ENCODE peak calls at places on chromosomes 13 and 19, in eight cellular contexts. One of them, this sample, is unnamed.

GRCh38 chr19:6273701-6274601 is 5.8 kb downstream of the MLLT1 start:
- DNase-seq in neural crest cell: no peak
- DNase-seq in GM06990: no peak
- DNase-seq in gastrocnemius medialis: peak
- DNase-seq in ovary: peak
- DNase-seq in glutamatergic neuron: no peak
- DNase-seq in Calu3: peak
- DNase-seq in brain microvascular endothelial cell: peak
- DNase-seq in this sample: peak

GRCh38 chr13:34070006-34070405 is 252.1 kb downstream of the RFC3 start:
- DNase-seq in glutamatergic neuron: no peak
- DNase-seq in gastrocnemius medialis: no peak
- DNase-seq in neural crest cell: no peak
- DNase-seq in GM06990: no peak
- DNase-seq in ovary: no peak
- DNase-seq in Calu3: no peak
- DNase-seq in brain microvascular endothelial cell: no peak
- DNase-seq in this sample: peak

GRCh38 chr19:28242317-28242927 is 970.5 kb downstream of the UQCRFS1 start:
- DNase-seq in gastrocnemius medialis: no peak
- DNase-seq in glutamatergic neuron: no peak
- DNase-seq in neural crest cell: peak
- DNase-seq in brain microvascular endothelial cell: peak
- DNase-seq in GM06990: no peak
- DNase-seq in Calu3: peak
- DNase-seq in ovary: no peak
- DNase-seq in this sample: peak

GRCh38 chr13:40694426-40694825 is 28.0 kb upstream of the FOXO1 start:
- DNase-seq in neural crest cell: no peak
- DNase-seq in Calu3: no peak
- DNase-seq in glutamatergic neuron: no peak
- DNase-seq in brain microvascular endothelial cell: no peak
- DNase-seq in gastrocnemius medialis: no peak
- DNase-seq in ovary: no peak
- DNase-seq in GM06990: no peak
- DNase-seq in this sample: no peak

GRCh38 chr19:45403781-45404556 is 900 bp downstream of the PPP1R13L start:
- DNase-seq in GM06990: peak
- DNase-seq in gastrocnemius medialis: no peak
- DNase-seq in brain microvascular endothelial cell: peak
- DNase-seq in neural crest cell: peak
- DNase-seq in ovary: no peak
- DNase-seq in glutamatergic neuron: peak
- DNase-seq in Calu3: peak
- DNase-seq in this sample: peak

GRCh38 chr19:32104465-32105235 is 240.8 kb upstream of the ZNF507 start:
- DNase-seq in gastrocnemius medialis: no peak
- DNase-seq in brain microvascular endothelial cell: no peak
- DNase-seq in neural crest cell: no peak
- DNase-seq in GM06990: no peak
- DNase-seq in Calu3: no peak
- DNase-seq in glutamatergic neuron: no peak
- DNase-seq in ovary: no peak
- DNase-seq in this sample: no peak

GRCh38 chr19:46015080-46015960 is 7.5 kb downstream of the PGLYRP1 start:
- DNase-seq in neural crest cell: peak
- DNase-seq in Calu3: peak
- DNase-seq in brain microvascular endothelial cell: no peak
- DNase-seq in GM06990: peak
- DNase-seq in ovary: no peak
- DNase-seq in gastrocnemius medialis: no peak
- DNase-seq in glutamatergic neuron: peak
- DNase-seq in this sample: peak

GRCh38 chr13:105603283-105603682 is 932.2 kb downstream of the EFNB2 start:
- DNase-seq in ovary: no peak
- DNase-seq in brain microvascular endothelial cell: no peak
- DNase-seq in neural crest cell: no peak
- DNase-seq in gastrocnemius medialis: no peak
- DNase-seq in GM06990: no peak
- DNase-seq in glutamatergic neuron: no peak
- DNase-seq in Calu3: no peak
- DNase-seq in this sample: no peak

GRCh38 chr19:492091-492531 is 4.2 kb upstream of the MADCAM1 start:
- DNase-seq in brain microvascular endothelial cell: no peak
- DNase-seq in glutamatergic neuron: peak
- DNase-seq in gastrocnemius medialis: no peak
- DNase-seq in ovary: no peak
- DNase-seq in Calu3: no peak
- DNase-seq in neural crest cell: no peak
- DNase-seq in GM06990: no peak
- DNase-seq in this sample: no peak

GRCh38 chr19:13008926-13009787 is 13.9 kb downstream of the NFIX start:
- DNase-seq in GM06990: no peak
- DNase-seq in ovary: no peak
- DNase-seq in glutamatergic neuron: no peak
- DNase-seq in gastrocnemius medialis: no peak
- DNase-seq in brain microvascular endothelial cell: no peak
- DNase-seq in Calu3: no peak
- DNase-seq in neural crest cell: no peak
- DNase-seq in this sample: no peak

GRCh38 chr13:47004022-47004421 is 107.2 kb upstream of the HTR2A start:
- DNase-seq in brain microvascular endothelial cell: no peak
- DNase-seq in Calu3: no peak
- DNase-seq in neural crest cell: no peak
- DNase-seq in glutamatergic neuron: no peak
- DNase-seq in ovary: no peak
- DNase-seq in GM06990: no peak
- DNase-seq in gastrocnemius medialis: no peak
- DNase-seq in this sample: peak

DNA sequence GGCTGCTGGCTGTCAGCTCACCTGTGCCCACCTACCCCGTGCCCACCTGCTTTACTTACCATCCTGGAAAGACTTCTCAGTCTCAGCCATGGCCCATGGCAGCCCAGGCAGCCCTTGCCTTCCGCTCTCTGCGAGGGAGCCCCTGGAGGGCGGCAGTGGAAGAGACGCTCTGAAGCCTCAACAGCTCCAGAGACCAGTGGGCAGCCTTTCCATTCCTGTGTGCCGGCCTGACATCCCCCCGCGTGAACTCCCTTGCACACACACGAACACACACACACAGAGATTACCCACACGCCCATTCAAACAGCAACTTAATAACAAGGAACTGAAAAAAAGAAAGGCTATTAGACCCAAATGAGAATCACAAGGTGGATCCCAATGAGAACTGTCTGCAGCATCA is 14.2 kb upstream of the RASA3 start:
- DNase-seq in glutamatergic neuron: peak
- DNase-seq in GM06990: peak
- DNase-seq in Calu3: no peak
- DNase-seq in neural crest cell: no peak
- DNase-seq in ovary: no peak
- DNase-seq in brain microvascular endothelial cell: no peak
- DNase-seq in gastrocnemius medialis: no peak
- DNase-seq in this sample: no peak
- TF ChIP-seq CTCF in glutamatergic neuron: no peak
- TF ChIP-seq CTCF in GM06990: peak
- TF ChIP-seq CTCF in Calu3: no peak
- TF ChIP-seq CTCF in neural crest cell: no peak
- TF ChIP-seq CTCF in ovary: no peak
- TF ChIP-seq CTCF in brain microvascular endothelial cell: peak
- TF ChIP-seq CTCF in gastrocnemius medialis: no peak
- TF ChIP-seq CTCF in this sample: no peak

GRCh38 chr19:48110350-48110966 is at the start of gene PLA2G4C:
- DNase-seq in neural crest cell: peak
- DNase-seq in glutamatergic neuron: peak
- DNase-seq in ovary: peak
- DNase-seq in GM06990: peak
- DNase-seq in Calu3: peak
- DNase-seq in gastrocnemius medialis: peak
- DNase-seq in brain microvascular endothelial cell: peak
- DNase-seq in this sample: peak
- TF ChIP-seq CTCF in neural crest cell: no peak
- TF ChIP-seq CTCF in glutamatergic neuron: no peak
- TF ChIP-seq CTCF in ovary: no peak
- TF ChIP-seq CTCF in GM06990: no peak
- TF ChIP-seq CTCF in Calu3: no peak
- TF ChIP-seq CTCF in gastrocnemius medialis: no peak
- TF ChIP-seq CTCF in brain microvascular endothelial cell: no peak
- TF ChIP-seq CTCF in this sample: no peak

GRCh38 chr13:73772449-73773186 is 361.6 kb downstream of the KLF12 start:
- DNase-seq in glutamatergic neuron: no peak
- DNase-seq in Calu3: no peak
- DNase-seq in ovary: no peak
- DNase-seq in brain microvascular endothelial cell: no peak
- DNase-seq in gastrocnemius medialis: no peak
- DNase-seq in neural crest cell: no peak
- DNase-seq in GM06990: no peak
- DNase-seq in this sample: no peak

GRCh38 chr13:73765651-73766384 is 368.4 kb downstream of the KLF12 start:
- DNase-seq in GM06990: peak
- DNase-seq in gastrocnemius medialis: peak
- DNase-seq in Calu3: peak
- DNase-seq in glutamatergic neuron: peak
- DNase-seq in brain microvascular endothelial cell: peak
- DNase-seq in neural crest cell: peak
- DNase-seq in ovary: peak
- DNase-seq in this sample: peak

GRCh38 chr13:73767191-73767741 is 366.9 kb downstream of the KLF12 start:
- DNase-seq in brain microvascular endothelial cell: no peak
- DNase-seq in gastrocnemius medialis: no peak
- DNase-seq in neural crest cell: no peak
- DNase-seq in GM06990: no peak
- DNase-seq in Calu3: no peak
- DNase-seq in ovary: no peak
- DNase-seq in glutamatergic neuron: no peak
- DNase-seq in this sample: no peak

DNA sequence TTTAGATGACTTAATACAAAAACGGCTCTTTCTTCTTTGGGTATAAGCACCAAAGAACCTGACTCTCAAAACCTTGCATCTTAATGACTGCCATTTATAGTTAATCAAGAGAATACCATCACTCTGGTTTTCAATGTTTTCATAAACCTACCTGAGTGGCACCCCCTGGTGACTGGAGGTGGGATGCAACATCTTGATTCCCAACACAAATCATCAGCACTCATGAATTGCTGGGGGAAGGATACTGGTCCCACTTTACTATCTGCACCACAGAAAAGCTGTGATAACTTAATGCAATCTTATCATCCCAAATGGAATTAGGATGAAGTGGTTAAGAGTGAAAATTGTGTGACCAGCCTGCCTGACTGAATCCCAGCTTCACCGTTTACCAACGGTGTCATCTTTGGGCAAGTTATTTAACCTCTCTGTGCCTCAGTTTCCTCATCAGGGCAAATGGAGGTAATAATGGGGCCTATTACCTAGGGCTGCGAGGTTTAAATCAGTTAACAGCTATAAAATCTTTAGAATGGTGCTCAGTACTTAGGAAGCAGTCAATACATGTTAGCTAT is 366.4 kb downstream of the KLF12 start:
- DNase-seq in brain microvascular endothelial cell: no peak
- DNase-seq in glutamatergic neuron: peak
- DNase-seq in neural crest cell: peak
- DNase-seq in GM06990: no peak
- DNase-seq in Calu3: peak
- DNase-seq in gastrocnemius medialis: no peak
- DNase-seq in ovary: no peak
- DNase-seq in this sample: peak
- TF ChIP-seq CTCF in brain microvascular endothelial cell: peak
- TF ChIP-seq CTCF in glutamatergic neuron: peak
- TF ChIP-seq CTCF in neural crest cell: peak
- TF ChIP-seq CTCF in GM06990: peak
- TF ChIP-seq CTCF in Calu3: no peak
- TF ChIP-seq CTCF in gastrocnemius medialis: no peak
- TF ChIP-seq CTCF in ovary: no peak
- TF ChIP-seq CTCF in this sample: peak

GRCh38 chr13:23770428-23770827 is 118.8 kb downstream of the MIPEP start:
- DNase-seq in GM06990: no peak
- DNase-seq in glutamatergic neuron: no peak
- DNase-seq in ovary: no peak
- DNase-seq in neural crest cell: no peak
- DNase-seq in Calu3: no peak
- DNase-seq in brain microvascular endothelial cell: no peak
- DNase-seq in gastrocnemius medialis: no peak
- DNase-seq in this sample: no peak
- TF ChIP-seq CTCF in GM06990: no peak
- TF ChIP-seq CTCF in glutamatergic neuron: no peak
- TF ChIP-seq CTCF in ovary: no peak
- TF ChIP-seq CTCF in neural crest cell: no peak
- TF ChIP-seq CTCF in Calu3: no peak
- TF ChIP-seq CTCF in brain microvascular endothelial cell: no peak
- TF ChIP-seq CTCF in gastrocnemius medialis: no peak
- TF ChIP-seq CTCF in this sample: no peak

DNA sequence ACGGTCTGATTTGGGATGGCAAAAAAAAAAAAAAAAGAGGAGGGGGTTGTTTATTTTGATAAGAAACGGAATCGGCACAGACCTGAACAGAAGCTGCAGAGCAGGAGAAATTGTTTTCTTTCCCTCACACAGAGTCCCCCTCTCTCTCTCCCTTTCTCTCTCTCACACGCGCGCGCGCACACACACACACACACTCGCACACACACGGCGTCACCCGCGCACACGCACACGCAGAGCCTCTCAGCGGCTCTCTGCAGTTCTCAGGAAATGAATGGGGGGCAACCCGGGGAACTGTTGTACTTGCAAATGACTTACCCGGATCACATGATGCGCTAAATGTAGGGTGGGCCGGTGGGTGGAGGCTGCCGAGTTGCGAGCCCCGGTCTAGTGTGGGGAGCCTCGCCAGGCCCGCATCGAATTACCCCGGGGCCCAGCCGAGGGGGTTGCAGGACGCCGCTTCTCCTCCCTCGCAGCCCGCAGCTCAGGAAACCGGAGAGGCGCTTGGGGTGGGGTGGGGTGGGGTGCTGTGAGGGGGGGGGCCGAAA is 475 bp downstream of the KLF12 start:
- DNase-seq in neural crest cell: peak
- DNase-seq in GM06990: peak
- DNase-seq in ovary: peak
- DNase-seq in glutamatergic neuron: peak
- DNase-seq in Calu3: peak
- DNase-seq in gastrocnemius medialis: peak
- DNase-seq in brain microvascular endothelial cell: peak
- DNase-seq in this sample: peak
- TF ChIP-seq CTCF in neural crest cell: no peak
- TF ChIP-seq CTCF in GM06990: no peak
- TF ChIP-seq CTCF in ovary: no peak
- TF ChIP-seq CTCF in glutamatergic neuron: no peak
- TF ChIP-seq CTCF in Calu3: no peak
- TF ChIP-seq CTCF in gastrocnemius medialis: no peak
- TF ChIP-seq CTCF in brain microvascular endothelial cell: no peak
- TF ChIP-seq CTCF in this sample: no peak